ENCODE peak calls at places on chromosome 1, in four cellular contexts. N is stimulated activated CD4-positive, alpha-beta T cell treated with anti-CD3 and anti-CD28 coated beads, Interleukin-12 subunit alpha, Interleukin-12 subunit beta, amount 100 ng/mL, for 4 hours; H is thoracic aorta; Y is T-helper 2 cell. L is an unnamed sample.

GRCh38 chr1:44733365-44733764 is 2.4 kb upstream of the RNU5D-1 start:
- DNase-seq in N (no peak), H (no peak), Y (no peak), L (no peak)

GRCh38 chr1:226653311-226653921 is 85.7 kb downstream of the ITPKB start:
- DNase-seq in N (no peak), H (no peak), Y (peak), L (peak)

GRCh38 chr1:68216088-68216487 is 16.2 kb downstream of the WLS start:
- DNase-seq in N (no peak), H (no peak), Y (no peak), L (no peak)

GRCh38 chr1:180358649-180359048 is 128.6 kb downstream of the LHX4 start:
- DNase-seq in N (no peak), H (no peak), Y (no peak), L (no peak)

GRCh38 chr1:109777980-109778625 is 14.4 kb upstream of the EPS8L3 start:
- DNase-seq in N (no peak), H (no peak), Y (no peak), L (no peak)

GRCh38 chr1:20105856-20106255 is 13.5 kb downstream of the PLA2G2D start:
- DNase-seq in N (no peak), H (no peak), Y (no peak), L (no peak)

GRCh38 chr1:19078503-19078902 is 122.0 kb upstream of the IFFO2 start:
- DNase-seq in N (no peak), H (no peak), Y (no peak), L (no peak)

GRCh38 chr1:45952072-45952471 is 148.7 kb downstream of the MAST2 start:
- DNase-seq in N (no peak), H (no peak), Y (no peak), L (no peak)

GRCh38 chr1:87512431-87512830 is 183.8 kb downstream of the LMO4 start:
- DNase-seq in N (no peak), H (no peak), Y (no peak), L (no peak)

GRCh38 chr1:11198851-11199628 is 9.9 kb downstream of the ANGPTL7 start:
- DNase-seq in N (no peak), H (no peak), Y (no peak), L (no peak)

GRCh38 chr1:3481836-3482589 is 27.5 kb downstream of the ARHGEF16 start:
- DNase-seq in N (no peak), H (no peak), Y (no peak), L (no peak)

GRCh38 chr1:192552619-192553225 is 22.9 kb upstream of the RGS1 start:
- DNase-seq in N (no peak), H (no peak), Y (no peak), L (no peak)

GRCh38 chr1:109024651-109025050 is 17.3 kb downstream of the WDR47 start:
- DNase-seq in N (no peak), H (no peak), Y (no peak), L (no peak)

GRCh38 chr1:41161851-41162250 is 80.3 kb downstream of the SCMH1 start:
- DNase-seq in N (no peak), H (no peak), Y (no peak), L (no peak)

GRCh38 chr1:199403421-199404116 is 623.9 kb upstream of the NR5A2 start:
- DNase-seq in N (no peak), H (no peak), Y (no peak), L (no peak)

GRCh38 chr1:156910309-156910782 is 10.1 kb upstream of the LRRC71 start:
- DNase-seq in N (peak), H (no peak), Y (peak), L (peak)

GRCh38 chr1:46553506-46553905 is 2.1 kb upstream of the KNCN start:
- DNase-seq in N (no peak), H (no peak), Y (no peak), L (no peak)

GRCh38 chr1:240094043-240094722 is 2.5 kb downstream of the FMN2 start:
- DNase-seq in N (no peak), H (no peak), Y (no peak), L (no peak)

GRCh38 chr1:232876506-232877360 is 71.5 kb downstream of the MAP10 start:
- DNase-seq in N (no peak), H (no peak), Y (no peak), L (no peak)

GRCh38 chr1:151832318-151832984 is 849 bp upstream of the RORC start:
- DNase-seq in N (no peak), H (no peak), Y (no peak), L (no peak)

GRCh38 chr1:153670257-153670858 is 435 bp downstream of the ILF2 start:
- DNase-seq in N (peak), H (no peak), Y (no peak), L (no peak)

GRCh38 chr1:184647471-184647870 is 107.2 kb downstream of the EDEM3 start:
- DNase-seq in N (no peak), H (no peak), Y (no peak), L (no peak)

GRCh38 chr1:19643113-19643512 is 998 bp upstream of the NBL1 start:
- DNase-seq in N (no peak), H (no peak), Y (no peak), L (no peak)

GRCh38 chr1:43554444-43554992 is 23.8 kb downstream of the PTPRF start:
- DNase-seq in N (no peak), H (no peak), Y (no peak), L (no peak)

GRCh38 chr1:51484591-51484990 is 34.5 kb downstream of the EPS15 start:
- DNase-seq in N (no peak), H (no peak), Y (no peak), L (no peak)

GRCh38 chr1:44318097-44319088 is 36.7 kb downstream of the ERI3 start:
- DNase-seq in N (peak), H (no peak), Y (peak), L (peak)

GRCh38 chr1:164558461-164559341 is at the start of gene PBX1:
- DNase-seq in N (peak), H (peak), Y (peak), L (peak)

GRCh38 chr1:54391450-54392071 is 14.6 kb downstream of the SSBP3 start:
- DNase-seq in N (no peak), H (no peak), Y (no peak), L (no peak)

GRCh38 chr1:227938276-227938675 is 9.5 kb downstream of the WNT9A start:
- DNase-seq in N (no peak), H (no peak), Y (no peak), L (no peak)

GRCh38 chr1:34806396-34806795 is 13.6 kb downstream of the GJA4 start:
- DNase-seq in N (no peak), H (no peak), Y (no peak), L (no peak)

GRCh38 chr1:166884040-166884642 is 8.1 kb upstream of the TADA1 start:
- DNase-seq in N (peak), H (no peak), Y (no peak), L (peak)

GRCh38 chr1:39818482-39818881 is 29.8 kb upstream of the BMP8B start:
- DNase-seq in N (no peak), H (no peak), Y (no peak), L (no peak)

GRCh38 chr1:171251042-171251740 is 2.9 kb downstream of the FMO1 start:
- DNase-seq in N (peak), H (no peak), Y (no peak), L (no peak)

GRCh38 chr1:116521186-116521585 is 49.6 kb downstream of the CD58 start:
- DNase-seq in N (no peak), H (no peak), Y (no peak), L (no peak)

GRCh38 chr1:5949074-5949760 is 43.0 kb downstream of the NPHP4 start:
- DNase-seq in N (no peak), H (no peak), Y (no peak), L (no peak)

GRCh38 chr1:119466419-119466818 is 40.6 kb upstream of the HSD3B1 start:
- DNase-seq in N (no peak), H (no peak), Y (no peak), L (no peak)

GRCh38 chr1:115134850-115135484 is 45.7 kb upstream of the TSPAN2 start:
- DNase-seq in N (no peak), H (peak), Y (no peak), L (no peak)

GRCh38 chr1:178494569-178494971 is 2.2 kb downstream of the CLEC20A start:
- DNase-seq in N (no peak), H (no peak), Y (no peak), L (no peak)

L was measured in memory B cell.